ENCODE peak calls at places on chromosomes 4 and X, in ten cellular contexts. One of them, this sample, is unnamed.

GRCh38 chr4:26806331-26806730 is 54.3 kb upstream of the STIM2 start:
- DNase-seq in activated CD4-positive, alpha-beta T cell treated with anti-CD3 and anti-CD28 coated beads, Interleukin-2, amount 10 ng/mL, durations not matched to agents 7 days and 5 days: no peak
- DNase-seq in M059J: peak; percentile 29
- DNase-seq in stimulated activated naive B cell treated with anti-CD40 and anti-IgM and Interleukin-4, amounts not matched to agents 10 μg/mL and 1 μg/mL and 100 μg/mL, for 72 hours: no peak
- DNase-seq in GM12878: no peak
- DNase-seq in dorsolateral prefrontal cortex: no peak
- DNase-seq in GM04503: no peak
- DNase-seq in HT1080: peak; percentile 14
- DNase-seq in effector CD4-positive, alpha-beta T cell: no peak
- DNase-seq in activated naive CD4-positive, alpha-beta T cell treated with anti-CD3 and anti-CD28 coated beads for 36 hours: no peak
- DNase-seq in this sample: no peak

GRCh38 chrX:39755152-39756032 is 342.4 kb downstream of the BCOR start:
- DNase-seq in activated CD4-positive, alpha-beta T cell treated with anti-CD3 and anti-CD28 coated beads, Interleukin-2, amount 10 ng/mL, durations not matched to agents 7 days and 5 days: no peak
- DNase-seq in effector CD4-positive, alpha-beta T cell: no peak
- DNase-seq in GM04503: peak; percentile 67
- DNase-seq in activated naive CD4-positive, alpha-beta T cell treated with anti-CD3 and anti-CD28 coated beads for 36 hours: no peak
- DNase-seq in HT1080: peak; percentile 95
- DNase-seq in M059J: peak; percentile 98
- DNase-seq in stimulated activated naive B cell treated with anti-CD40 and anti-IgM and Interleukin-4, amounts not matched to agents 10 μg/mL and 1 μg/mL and 100 μg/mL, for 72 hours: no peak
- DNase-seq in GM12878: no peak
- DNase-seq in dorsolateral prefrontal cortex: peak; percentile 67
- DNase-seq in this sample: no peak

GRCh38 chr4:103948244-103949018 is 228.6 kb upstream of the TACR3 start:
- DNase-seq in activated naive CD4-positive, alpha-beta T cell treated with anti-CD3 and anti-CD28 coated beads for 36 hours: no peak
- DNase-seq in dorsolateral prefrontal cortex: no peak
- DNase-seq in GM04503: no peak
- DNase-seq in M059J: no peak
- DNase-seq in HT1080: no peak
- DNase-seq in stimulated activated naive B cell treated with anti-CD40 and anti-IgM and Interleukin-4, amounts not matched to agents 10 μg/mL and 1 μg/mL and 100 μg/mL, for 72 hours: no peak
- DNase-seq in GM12878: no peak
- DNase-seq in effector CD4-positive, alpha-beta T cell: no peak
- DNase-seq in activated CD4-positive, alpha-beta T cell treated with anti-CD3 and anti-CD28 coated beads, Interleukin-2, amount 10 ng/mL, durations not matched to agents 7 days and 5 days: no peak
- DNase-seq in this sample: no peak

GRCh38 chr4:1396806-1397455 is 9.3 kb downstream of the NKX1-1 start:
- DNase-seq in GM04503: no peak
- DNase-seq in activated naive CD4-positive, alpha-beta T cell treated with anti-CD3 and anti-CD28 coated beads for 36 hours: no peak
- DNase-seq in dorsolateral prefrontal cortex: peak; percentile 23
- DNase-seq in HT1080: no peak
- DNase-seq in M059J: no peak
- DNase-seq in GM12878: no peak
- DNase-seq in stimulated activated naive B cell treated with anti-CD40 and anti-IgM and Interleukin-4, amounts not matched to agents 10 μg/mL and 1 μg/mL and 100 μg/mL, for 72 hours: no peak
- DNase-seq in effector CD4-positive, alpha-beta T cell: no peak
- DNase-seq in activated CD4-positive, alpha-beta T cell treated with anti-CD3 and anti-CD28 coated beads, Interleukin-2, amount 10 ng/mL, durations not matched to agents 7 days and 5 days: no peak
- DNase-seq in this sample: no peak

GRCh38 chr4:27176400-27176799 is 315.8 kb downstream of the STIM2 start:
- DNase-seq in effector CD4-positive, alpha-beta T cell: no peak
- DNase-seq in GM04503: no peak
- DNase-seq in activated naive CD4-positive, alpha-beta T cell treated with anti-CD3 and anti-CD28 coated beads for 36 hours: peak; percentile 18
- DNase-seq in activated CD4-positive, alpha-beta T cell treated with anti-CD3 and anti-CD28 coated beads, Interleukin-2, amount 10 ng/mL, durations not matched to agents 7 days and 5 days: no peak
- DNase-seq in stimulated activated naive B cell treated with anti-CD40 and anti-IgM and Interleukin-4, amounts not matched to agents 10 μg/mL and 1 μg/mL and 100 μg/mL, for 72 hours: no peak
- DNase-seq in GM12878: no peak
- DNase-seq in dorsolateral prefrontal cortex: no peak
- DNase-seq in HT1080: peak; percentile 13
- DNase-seq in M059J: peak; percentile 21
- DNase-seq in this sample: no peak

GRCh38 chrX:9644335-9644734 is 121.3 kb downstream of the GPR143 start:
- DNase-seq in dorsolateral prefrontal cortex: no peak
- DNase-seq in HT1080: no peak
- DNase-seq in GM04503: no peak
- DNase-seq in activated CD4-positive, alpha-beta T cell treated with anti-CD3 and anti-CD28 coated beads, Interleukin-2, amount 10 ng/mL, durations not matched to agents 7 days and 5 days: peak; percentile 57
- DNase-seq in GM12878: peak; percentile 61
- DNase-seq in activated naive CD4-positive, alpha-beta T cell treated with anti-CD3 and anti-CD28 coated beads for 36 hours: peak; percentile 70
- DNase-seq in stimulated activated naive B cell treated with anti-CD40 and anti-IgM and Interleukin-4, amounts not matched to agents 10 μg/mL and 1 μg/mL and 100 μg/mL, for 72 hours: peak; percentile 75
- DNase-seq in effector CD4-positive, alpha-beta T cell: peak; percentile 7
- DNase-seq in M059J: no peak
- DNase-seq in this sample: peak; percentile 67

GRCh38 chrX:105752334-105752733 is 70.0 kb upstream of the NRK start:
- DNase-seq in activated CD4-positive, alpha-beta T cell treated with anti-CD3 and anti-CD28 coated beads, Interleukin-2, amount 10 ng/mL, durations not matched to agents 7 days and 5 days: no peak
- DNase-seq in stimulated activated naive B cell treated with anti-CD40 and anti-IgM and Interleukin-4, amounts not matched to agents 10 μg/mL and 1 μg/mL and 100 μg/mL, for 72 hours: no peak
- DNase-seq in activated naive CD4-positive, alpha-beta T cell treated with anti-CD3 and anti-CD28 coated beads for 36 hours: no peak
- DNase-seq in effector CD4-positive, alpha-beta T cell: no peak
- DNase-seq in dorsolateral prefrontal cortex: no peak
- DNase-seq in GM12878: no peak
- DNase-seq in HT1080: no peak
- DNase-seq in GM04503: no peak
- DNase-seq in M059J: no peak
- DNase-seq in this sample: no peak

GRCh38 chrX:39480966-39481365 is 616.8 kb downstream of the BCOR start:
- DNase-seq in dorsolateral prefrontal cortex: no peak
- DNase-seq in M059J: no peak
- DNase-seq in GM12878: no peak
- DNase-seq in activated naive CD4-positive, alpha-beta T cell treated with anti-CD3 and anti-CD28 coated beads for 36 hours: no peak
- DNase-seq in activated CD4-positive, alpha-beta T cell treated with anti-CD3 and anti-CD28 coated beads, Interleukin-2, amount 10 ng/mL, durations not matched to agents 7 days and 5 days: no peak
- DNase-seq in HT1080: no peak
- DNase-seq in effector CD4-positive, alpha-beta T cell: no peak
- DNase-seq in GM04503: no peak
- DNase-seq in stimulated activated naive B cell treated with anti-CD40 and anti-IgM and Interleukin-4, amounts not matched to agents 10 μg/mL and 1 μg/mL and 100 μg/mL, for 72 hours: no peak
- DNase-seq in this sample: no peak

GRCh38 chr4:100450449-100450848 is 67.4 kb downstream of the EMCN start:
- DNase-seq in M059J: no peak
- DNase-seq in GM04503: no peak
- DNase-seq in activated naive CD4-positive, alpha-beta T cell treated with anti-CD3 and anti-CD28 coated beads for 36 hours: no peak
- DNase-seq in GM12878: no peak
- DNase-seq in stimulated activated naive B cell treated with anti-CD40 and anti-IgM and Interleukin-4, amounts not matched to agents 10 μg/mL and 1 μg/mL and 100 μg/mL, for 72 hours: no peak
- DNase-seq in dorsolateral prefrontal cortex: no peak
- DNase-seq in HT1080: peak; percentile 38
- DNase-seq in activated CD4-positive, alpha-beta T cell treated with anti-CD3 and anti-CD28 coated beads, Interleukin-2, amount 10 ng/mL, durations not matched to agents 7 days and 5 days: no peak
- DNase-seq in effector CD4-positive, alpha-beta T cell: no peak
- DNase-seq in this sample: no peak

GRCh38 chr4:163603246-163603645 is 108.8 kb downstream of the TMA16 start:
- DNase-seq in dorsolateral prefrontal cortex: no peak
- DNase-seq in activated naive CD4-positive, alpha-beta T cell treated with anti-CD3 and anti-CD28 coated beads for 36 hours: no peak
- DNase-seq in GM12878: no peak
- DNase-seq in HT1080: no peak
- DNase-seq in stimulated activated naive B cell treated with anti-CD40 and anti-IgM and Interleukin-4, amounts not matched to agents 10 μg/mL and 1 μg/mL and 100 μg/mL, for 72 hours: no peak
- DNase-seq in effector CD4-positive, alpha-beta T cell: no peak
- DNase-seq in activated CD4-positive, alpha-beta T cell treated with anti-CD3 and anti-CD28 coated beads, Interleukin-2, amount 10 ng/mL, durations not matched to agents 7 days and 5 days: no peak
- DNase-seq in M059J: peak; percentile 39
- DNase-seq in GM04503: no peak
- DNase-seq in this sample: no peak

GRCh38 chr4:107278791-107279481 is 242.8 kb upstream of the DKK2 start:
- DNase-seq in activated CD4-positive, alpha-beta T cell treated with anti-CD3 and anti-CD28 coated beads, Interleukin-2, amount 10 ng/mL, durations not matched to agents 7 days and 5 days: no peak
- DNase-seq in GM12878: no peak
- DNase-seq in activated naive CD4-positive, alpha-beta T cell treated with anti-CD3 and anti-CD28 coated beads for 36 hours: no peak
- DNase-seq in effector CD4-positive, alpha-beta T cell: no peak
- DNase-seq in dorsolateral prefrontal cortex: no peak
- DNase-seq in GM04503: no peak
- DNase-seq in M059J: no peak
- DNase-seq in stimulated activated naive B cell treated with anti-CD40 and anti-IgM and Interleukin-4, amounts not matched to agents 10 μg/mL and 1 μg/mL and 100 μg/mL, for 72 hours: no peak
- DNase-seq in HT1080: peak; percentile 28
- DNase-seq in this sample: no peak

GRCh38 chrX:68261060-68261672 is 172.1 kb downstream of the OPHN1 start:
- DNase-seq in HT1080: peak; percentile 50
- DNase-seq in stimulated activated naive B cell treated with anti-CD40 and anti-IgM and Interleukin-4, amounts not matched to agents 10 μg/mL and 1 μg/mL and 100 μg/mL, for 72 hours: no peak
- DNase-seq in GM12878: no peak
- DNase-seq in activated naive CD4-positive, alpha-beta T cell treated with anti-CD3 and anti-CD28 coated beads for 36 hours: no peak
- DNase-seq in effector CD4-positive, alpha-beta T cell: no peak
- DNase-seq in GM04503: no peak
- DNase-seq in dorsolateral prefrontal cortex: no peak
- DNase-seq in activated CD4-positive, alpha-beta T cell treated with anti-CD3 and anti-CD28 coated beads, Interleukin-2, amount 10 ng/mL, durations not matched to agents 7 days and 5 days: no peak
- DNase-seq in M059J: peak; percentile 74
- DNase-seq in this sample: no peak

GRCh38 chr4:8516061-8516573 is 64.1 kb upstream of the GPR78 start:
- DNase-seq in dorsolateral prefrontal cortex: no peak
- DNase-seq in stimulated activated naive B cell treated with anti-CD40 and anti-IgM and Interleukin-4, amounts not matched to agents 10 μg/mL and 1 μg/mL and 100 μg/mL, for 72 hours: no peak
- DNase-seq in GM04503: no peak
- DNase-seq in effector CD4-positive, alpha-beta T cell: no peak
- DNase-seq in GM12878: no peak
- DNase-seq in HT1080: peak; percentile 16
- DNase-seq in activated naive CD4-positive, alpha-beta T cell treated with anti-CD3 and anti-CD28 coated beads for 36 hours: no peak
- DNase-seq in activated CD4-positive, alpha-beta T cell treated with anti-CD3 and anti-CD28 coated beads, Interleukin-2, amount 10 ng/mL, durations not matched to agents 7 days and 5 days: no peak
- DNase-seq in M059J: peak; percentile 37
- DNase-seq in this sample: no peak

GRCh38 chr4:185730387-185730786 is 81.6 kb downstream of the SORBS2 start:
- DNase-seq in M059J: peak; percentile 34
- DNase-seq in effector CD4-positive, alpha-beta T cell: no peak
- DNase-seq in dorsolateral prefrontal cortex: no peak
- DNase-seq in activated CD4-positive, alpha-beta T cell treated with anti-CD3 and anti-CD28 coated beads, Interleukin-2, amount 10 ng/mL, durations not matched to agents 7 days and 5 days: no peak
- DNase-seq in GM04503: no peak
- DNase-seq in GM12878: no peak
- DNase-seq in HT1080: peak; percentile 49
- DNase-seq in activated naive CD4-positive, alpha-beta T cell treated with anti-CD3 and anti-CD28 coated beads for 36 hours: no peak
- DNase-seq in stimulated activated naive B cell treated with anti-CD40 and anti-IgM and Interleukin-4, amounts not matched to agents 10 μg/mL and 1 μg/mL and 100 μg/mL, for 72 hours: no peak
- DNase-seq in this sample: no peak

GRCh38 chr4:82623284-82623683 is 61.5 kb upstream of the TMEM150C start:
- DNase-seq in activated CD4-positive, alpha-beta T cell treated with anti-CD3 and anti-CD28 coated beads, Interleukin-2, amount 10 ng/mL, durations not matched to agents 7 days and 5 days: no peak
- DNase-seq in HT1080: no peak
- DNase-seq in stimulated activated naive B cell treated with anti-CD40 and anti-IgM and Interleukin-4, amounts not matched to agents 10 μg/mL and 1 μg/mL and 100 μg/mL, for 72 hours: no peak
- DNase-seq in dorsolateral prefrontal cortex: no peak
- DNase-seq in M059J: no peak
- DNase-seq in GM04503: no peak
- DNase-seq in effector CD4-positive, alpha-beta T cell: no peak
- DNase-seq in activated naive CD4-positive, alpha-beta T cell treated with anti-CD3 and anti-CD28 coated beads for 36 hours: no peak
- DNase-seq in GM12878: no peak
- DNase-seq in this sample: no peak

GRCh38 chr4:73329300-73329699 is 70.7 kb upstream of the ANKRD17 start:
- DNase-seq in GM04503: no peak
- DNase-seq in dorsolateral prefrontal cortex: no peak
- DNase-seq in HT1080: no peak
- DNase-seq in M059J: no peak
- DNase-seq in activated naive CD4-positive, alpha-beta T cell treated with anti-CD3 and anti-CD28 coated beads for 36 hours: no peak
- DNase-seq in GM12878: no peak
- DNase-seq in activated CD4-positive, alpha-beta T cell treated with anti-CD3 and anti-CD28 coated beads, Interleukin-2, amount 10 ng/mL, durations not matched to agents 7 days and 5 days: no peak
- DNase-seq in effector CD4-positive, alpha-beta T cell: no peak
- DNase-seq in stimulated activated naive B cell treated with anti-CD40 and anti-IgM and Interleukin-4, amounts not matched to agents 10 μg/mL and 1 μg/mL and 100 μg/mL, for 72 hours: no peak
- DNase-seq in this sample: no peak

GRCh38 chr4:26490111-26490979 is at the start of gene CCKAR:
- DNase-seq in GM04503: no peak
- DNase-seq in dorsolateral prefrontal cortex: no peak
- DNase-seq in HT1080: no peak
- DNase-seq in stimulated activated naive B cell treated with anti-CD40 and anti-IgM and Interleukin-4, amounts not matched to agents 10 μg/mL and 1 μg/mL and 100 μg/mL, for 72 hours: no peak
- DNase-seq in effector CD4-positive, alpha-beta T cell: no peak
- DNase-seq in GM12878: no peak
- DNase-seq in activated CD4-positive, alpha-beta T cell treated with anti-CD3 and anti-CD28 coated beads, Interleukin-2, amount 10 ng/mL, durations not matched to agents 7 days and 5 days: no peak
- DNase-seq in M059J: peak; percentile 50
- DNase-seq in activated naive CD4-positive, alpha-beta T cell treated with anti-CD3 and anti-CD28 coated beads for 36 hours: no peak
- DNase-seq in this sample: no peak

GRCh38 chrX:113384628-113385027 is 544.0 kb upstream of the AMOT start:
- DNase-seq in HT1080: peak; percentile 73
- DNase-seq in GM12878: no peak
- DNase-seq in activated CD4-positive, alpha-beta T cell treated with anti-CD3 and anti-CD28 coated beads, Interleukin-2, amount 10 ng/mL, durations not matched to agents 7 days and 5 days: no peak
- DNase-seq in GM04503: peak; percentile 70
- DNase-seq in stimulated activated naive B cell treated with anti-CD40 and anti-IgM and Interleukin-4, amounts not matched to agents 10 μg/mL and 1 μg/mL and 100 μg/mL, for 72 hours: no peak
- DNase-seq in effector CD4-positive, alpha-beta T cell: no peak
- DNase-seq in dorsolateral prefrontal cortex: peak; percentile 45
- DNase-seq in M059J: peak; percentile 87
- DNase-seq in activated naive CD4-positive, alpha-beta T cell treated with anti-CD3 and anti-CD28 coated beads for 36 hours: no peak
- DNase-seq in this sample: no peak

GRCh38 chr4:102343964-102344519 is 1.2 kb downstream of the SLC39A8 start:
- DNase-seq in M059J: peak; percentile 26
- DNase-seq in stimulated activated naive B cell treated with anti-CD40 and anti-IgM and Interleukin-4, amounts not matched to agents 10 μg/mL and 1 μg/mL and 100 μg/mL, for 72 hours: no peak
- DNase-seq in GM12878: peak; percentile 21
- DNase-seq in GM04503: no peak
- DNase-seq in HT1080: peak; percentile 60
- DNase-seq in dorsolateral prefrontal cortex: no peak
- DNase-seq in activated naive CD4-positive, alpha-beta T cell treated with anti-CD3 and anti-CD28 coated beads for 36 hours: no peak
- DNase-seq in activated CD4-positive, alpha-beta T cell treated with anti-CD3 and anti-CD28 coated beads, Interleukin-2, amount 10 ng/mL, durations not matched to agents 7 days and 5 days: no peak
- DNase-seq in effector CD4-positive, alpha-beta T cell: no peak
- DNase-seq in this sample: peak; percentile 79

GRCh38 chr4:184856277-184856609 is 30.5 kb upstream of the ACSL1 start:
- DNase-seq in activated CD4-positive, alpha-beta T cell treated with anti-CD3 and anti-CD28 coated beads, Interleukin-2, amount 10 ng/mL, durations not matched to agents 7 days and 5 days: no peak
- DNase-seq in stimulated activated naive B cell treated with anti-CD40 and anti-IgM and Interleukin-4, amounts not matched to agents 10 μg/mL and 1 μg/mL and 100 μg/mL, for 72 hours: no peak
- DNase-seq in activated naive CD4-positive, alpha-beta T cell treated with anti-CD3 and anti-CD28 coated beads for 36 hours: no peak
- DNase-seq in GM04503: no peak
- DNase-seq in dorsolateral prefrontal cortex: no peak
- DNase-seq in GM12878: no peak
- DNase-seq in HT1080: no peak
- DNase-seq in effector CD4-positive, alpha-beta T cell: no peak
- DNase-seq in M059J: no peak
- DNase-seq in this sample: no peak

GRCh38 chr4:155548173-155548572 is 118.5 kb upstream of the GUCY1A1 start:
- DNase-seq in stimulated activated naive B cell treated with anti-CD40 and anti-IgM and Interleukin-4, amounts not matched to agents 10 μg/mL and 1 μg/mL and 100 μg/mL, for 72 hours: no peak
- DNase-seq in HT1080: no peak
- DNase-seq in activated CD4-positive, alpha-beta T cell treated with anti-CD3 and anti-CD28 coated beads, Interleukin-2, amount 10 ng/mL, durations not matched to agents 7 days and 5 days: no peak
- DNase-seq in dorsolateral prefrontal cortex: no peak
- DNase-seq in effector CD4-positive, alpha-beta T cell: no peak
- DNase-seq in M059J: no peak
- DNase-seq in GM12878: no peak
- DNase-seq in activated naive CD4-positive, alpha-beta T cell treated with anti-CD3 and anti-CD28 coated beads for 36 hours: no peak
- DNase-seq in GM04503: peak; percentile 21
- DNase-seq in this sample: no peak

GRCh38 chrX:25343060-25343459 is 327.3 kb upstream of the ARX start:
- DNase-seq in activated naive CD4-positive, alpha-beta T cell treated with anti-CD3 and anti-CD28 coated beads for 36 hours: no peak
- DNase-seq in stimulated activated naive B cell treated with anti-CD40 and anti-IgM and Interleukin-4, amounts not matched to agents 10 μg/mL and 1 μg/mL and 100 μg/mL, for 72 hours: no peak
- DNase-seq in dorsolateral prefrontal cortex: no peak
- DNase-seq in activated CD4-positive, alpha-beta T cell treated with anti-CD3 and anti-CD28 coated beads, Interleukin-2, amount 10 ng/mL, durations not matched to agents 7 days and 5 days: no peak
- DNase-seq in M059J: no peak
- DNase-seq in GM04503: no peak
- DNase-seq in effector CD4-positive, alpha-beta T cell: no peak
- DNase-seq in GM12878: no peak
- DNase-seq in HT1080: no peak
- DNase-seq in this sample: no peak

GRCh38 chr4:148901075-148901705 is 459.0 kb upstream of the NR3C2 start:
- DNase-seq in HT1080: no peak
- DNase-seq in GM12878: no peak
- DNase-seq in GM04503: no peak
- DNase-seq in M059J: no peak
- DNase-seq in activated naive CD4-positive, alpha-beta T cell treated with anti-CD3 and anti-CD28 coated beads for 36 hours: no peak
- DNase-seq in dorsolateral prefrontal cortex: no peak
- DNase-seq in stimulated activated naive B cell treated with anti-CD40 and anti-IgM and Interleukin-4, amounts not matched to agents 10 μg/mL and 1 μg/mL and 100 μg/mL, for 72 hours: no peak
- DNase-seq in activated CD4-positive, alpha-beta T cell treated with anti-CD3 and anti-CD28 coated beads, Interleukin-2, amount 10 ng/mL, durations not matched to agents 7 days and 5 days: no peak
- DNase-seq in effector CD4-positive, alpha-beta T cell: no peak
- DNase-seq in this sample: no peak

GRCh38 chrX:13009256-13009655 is 34.3 kb downstream of the TMSB4X start:
- DNase-seq in M059J: peak; percentile 79
- DNase-seq in HT1080: no peak
- DNase-seq in activated CD4-positive, alpha-beta T cell treated with anti-CD3 and anti-CD28 coated beads, Interleukin-2, amount 10 ng/mL, durations not matched to agents 7 days and 5 days: no peak
- DNase-seq in GM12878: no peak
- DNase-seq in activated naive CD4-positive, alpha-beta T cell treated with anti-CD3 and anti-CD28 coated beads for 36 hours: no peak
- DNase-seq in GM04503: no peak
- DNase-seq in stimulated activated naive B cell treated with anti-CD40 and anti-IgM and Interleukin-4, amounts not matched to agents 10 μg/mL and 1 μg/mL and 100 μg/mL, for 72 hours: no peak
- DNase-seq in effector CD4-positive, alpha-beta T cell: no peak
- DNase-seq in dorsolateral prefrontal cortex: no peak
- DNase-seq in this sample: no peak

GRCh38 chr4:165583341-165583740 is 204.5 kb downstream of the CPE start:
- DNase-seq in effector CD4-positive, alpha-beta T cell: no peak
- DNase-seq in dorsolateral prefrontal cortex: no peak
- DNase-seq in M059J: no peak
- DNase-seq in GM12878: no peak
- DNase-seq in HT1080: no peak
- DNase-seq in stimulated activated naive B cell treated with anti-CD40 and anti-IgM and Interleukin-4, amounts not matched to agents 10 μg/mL and 1 μg/mL and 100 μg/mL, for 72 hours: no peak
- DNase-seq in GM04503: no peak
- DNase-seq in activated naive CD4-positive, alpha-beta T cell treated with anti-CD3 and anti-CD28 coated beads for 36 hours: no peak
- DNase-seq in activated CD4-positive, alpha-beta T cell treated with anti-CD3 and anti-CD28 coated beads, Interleukin-2, amount 10 ng/mL, durations not matched to agents 7 days and 5 days: no peak
- DNase-seq in this sample: no peak

GRCh38 chr4:154208424-154208823 is 283.2 kb downstream of the DCHS2 start:
- DNase-seq in GM04503: no peak
- DNase-seq in effector CD4-positive, alpha-beta T cell: no peak
- DNase-seq in activated CD4-positive, alpha-beta T cell treated with anti-CD3 and anti-CD28 coated beads, Interleukin-2, amount 10 ng/mL, durations not matched to agents 7 days and 5 days: no peak
- DNase-seq in stimulated activated naive B cell treated with anti-CD40 and anti-IgM and Interleukin-4, amounts not matched to agents 10 μg/mL and 1 μg/mL and 100 μg/mL, for 72 hours: no peak
- DNase-seq in GM12878: no peak
- DNase-seq in activated naive CD4-positive, alpha-beta T cell treated with anti-CD3 and anti-CD28 coated beads for 36 hours: no peak
- DNase-seq in dorsolateral prefrontal cortex: no peak
- DNase-seq in M059J: peak; percentile 8
- DNase-seq in HT1080: peak; percentile 91
- DNase-seq in this sample: no peak

GRCh38 chr4:15457401-15458201 is 12.1 kb upstream of the CC2D2A start:
- DNase-seq in HT1080: peak; percentile 38
- DNase-seq in activated CD4-positive, alpha-beta T cell treated with anti-CD3 and anti-CD28 coated beads, Interleukin-2, amount 10 ng/mL, durations not matched to agents 7 days and 5 days: no peak
- DNase-seq in effector CD4-positive, alpha-beta T cell: no peak
- DNase-seq in M059J: peak; percentile 57
- DNase-seq in GM12878: peak; percentile 20
- DNase-seq in activated naive CD4-positive, alpha-beta T cell treated with anti-CD3 and anti-CD28 coated beads for 36 hours: no peak
- DNase-seq in stimulated activated naive B cell treated with anti-CD40 and anti-IgM and Interleukin-4, amounts not matched to agents 10 μg/mL and 1 μg/mL and 100 μg/mL, for 72 hours: peak; percentile 20
- DNase-seq in GM04503: no peak
- DNase-seq in dorsolateral prefrontal cortex: no peak
- DNase-seq in this sample: no peak

GRCh38 chr4:141389649-141390048 is 169.0 kb downstream of the ZNF330 start:
- DNase-seq in dorsolateral prefrontal cortex: no peak
- DNase-seq in GM12878: no peak
- DNase-seq in GM04503: no peak
- DNase-seq in activated CD4-positive, alpha-beta T cell treated with anti-CD3 and anti-CD28 coated beads, Interleukin-2, amount 10 ng/mL, durations not matched to agents 7 days and 5 days: no peak
- DNase-seq in HT1080: peak; percentile 89
- DNase-seq in activated naive CD4-positive, alpha-beta T cell treated with anti-CD3 and anti-CD28 coated beads for 36 hours: no peak
- DNase-seq in effector CD4-positive, alpha-beta T cell: no peak
- DNase-seq in M059J: no peak
- DNase-seq in stimulated activated naive B cell treated with anti-CD40 and anti-IgM and Interleukin-4, amounts not matched to agents 10 μg/mL and 1 μg/mL and 100 μg/mL, for 72 hours: no peak
- DNase-seq in this sample: no peak